ENCODE peak calls at places on chromosomes 16 and 17, in ten cellular contexts. R, G, X, H, V, L, U, S, Q and T are unnamed samples.

GRCh38 chr16:57994361-57994760 is 6.1 kb downstream of the ZNF319 start:
- DNase-seq in Q (no peak), L (no peak), S (no peak), X (no peak), G (no peak), H (no peak), V (no peak), R (peak), U (no peak), T (no peak)

GRCh38 chr17:76179496-76180467 is 38.7 kb upstream of the FOXJ1 start:
- DNase-seq in Q (no peak), U (no peak), L (no peak), V (peak), G (peak), R (no peak), X (peak), H (no peak), S (no peak), T (no peak)

GRCh38 chr16:89383095-89384003 is 107.0 kb downstream of the ANKRD11 start:
- DNase-seq in H (no peak), U (peak), X (peak), L (no peak), R (peak), S (no peak), Q (peak), G (no peak), V (no peak), T (peak)

GRCh38 chr16:2043980-2044451 is 3.6 kb downstream of the NTHL1 start:
- DNase-seq in S (peak), V (peak), R (no peak), X (no peak), G (no peak), H (no peak), L (no peak), U (peak), Q (no peak), T (peak)

GRCh38 chr17:78401246-78401645 is 22.8 kb downstream of the PGS1 start:
- DNase-seq in U (no peak), Q (peak), X (no peak), H (no peak), R (no peak), V (no peak), S (no peak), L (no peak), G (no peak), T (no peak)

GRCh38 chr17:72176902-72177660 is 56.3 kb downstream of the SOX9 start:
- DNase-seq in L (no peak), G (no peak), Q (no peak), U (no peak), H (no peak), V (no peak), R (no peak), X (no peak), S (peak), T (no peak)

GRCh38 chr17:63086483-63087185 is 120.6 kb downstream of the TANC2 start:
- DNase-seq in Q (no peak), R (no peak), V (no peak), L (no peak), X (no peak), G (no peak), S (no peak), H (no peak), U (no peak), T (no peak)

GRCh38 chr17:27544350-27545131 is 86.4 kb upstream of the LGALS9 start:
- DNase-seq in G (peak), L (peak), S (no peak), X (peak), R (no peak), U (no peak), H (no peak), Q (no peak), V (peak), T (no peak)

GRCh38 chr17:31582151-31582907 is 190.9 kb downstream of the RAB11FIP4 start:
- DNase-seq in U (peak), H (peak), V (peak), S (no peak), R (peak), X (peak), G (no peak), L (peak), Q (no peak), T (peak)

GRCh38 chr17:68318103-68318991 is 27.1 kb downstream of the ARSG start:
- DNase-seq in V (peak), X (no peak), G (no peak), H (peak), U (no peak), Q (no peak), S (no peak), L (no peak), R (peak), T (no peak)

GRCh38 chr16:30458561-30459394 is 13.1 kb upstream of the SEPHS2 start:
- DNase-seq in L (no peak), S (no peak), G (peak), V (peak), U (peak), X (peak), Q (no peak), R (no peak), H (no peak), T (peak)

GRCh38 chr17:60304502-60304901 is 87.4 kb downstream of the USP32 start:
- DNase-seq in L (no peak), U (no peak), X (no peak), R (no peak), V (no peak), Q (no peak), G (no peak), S (no peak), H (no peak), T (no peak)

GRCh38 chr16:23137818-23138217 is 11.4 kb downstream of the USP31 start:
- DNase-seq in S (no peak), X (no peak), G (no peak), V (no peak), R (no peak), U (no peak), Q (no peak), H (no peak), L (no peak), T (no peak)